ENCODE peak calls at places on chromosomes 1 and 21, in four cellular contexts. I, H, K and B are unnamed samples.

GRCh38 chr1:85225624-85226380 is 25.0 kb upstream of the SYDE2 start:
- DNase-seq in I (peak), H (no peak), K (no peak), B (no peak)

GRCh38 chr21:14259669-14260458 is 43.9 kb downstream of the RBM11 start:
- DNase-seq in I (peak), H (peak), K (peak), B (peak)

GRCh38 chr1:94552071-94552586 is 10.6 kb upstream of the F3 start:
- DNase-seq in I (no peak), H (no peak), K (no peak), B (no peak)

GRCh38 chr1:220772846-220773245 is 13.9 kb upstream of the MTARC1 start:
- DNase-seq in I (no peak), H (no peak), K (no peak), B (no peak)

GRCh38 chr1:36522021-36522420 is 39.3 kb upstream of the CSF3R start:
- DNase-seq in I (no peak), H (no peak), K (no peak), B (no peak)

GRCh38 chr1:12548279-12549105 is 69.5 kb downstream of the DHRS3 start:
- DNase-seq in I (no peak), H (peak), K (no peak), B (no peak)

GRCh38 chr1:36328713-36329112 is 5.3 kb upstream of the EVA1B start:
- DNase-seq in I (no peak), H (no peak), K (no peak), B (peak)

GRCh38 chr1:101004061-101004460 is 21.5 kb downstream of the DPH5 start:
- DNase-seq in I (peak), H (no peak), K (no peak), B (no peak)

GRCh38 chr1:155326020-155326526 is 5.4 kb downstream of the RUSC1 start:
- DNase-seq in I (no peak), H (no peak), K (no peak), B (no peak)